ENCODE peak calls at places on chromosomes 16 and 17, in five cellular contexts. One of them, this sample, is unnamed.

GRCh38 chr16:75251280-75252048 is at the start of gene BCAR1:
- DNase-seq in progenitor cell of endocrine pancreas: peak; percentile 86
- DNase-seq in colonic mucosa: peak; percentile 91
- DNase-seq in RCC 7860: peak; percentile 72
- DNase-seq in LHCN-M2: peak; percentile 79
- DNase-seq in this sample: no peak

GRCh38 chr17:954431-955164 is 25.0 kb downstream of the NXN start:
- DNase-seq in progenitor cell of endocrine pancreas: no peak
- DNase-seq in colonic mucosa: no peak
- DNase-seq in RCC 7860: no peak
- DNase-seq in LHCN-M2: no peak
- DNase-seq in this sample: no peak

GRCh38 chr16:85345129-85345639 is 232.9 kb upstream of the CIBAR2 start:
- DNase-seq in progenitor cell of endocrine pancreas: no peak
- DNase-seq in colonic mucosa: no peak
- DNase-seq in RCC 7860: no peak
- DNase-seq in LHCN-M2: no peak
- DNase-seq in this sample: no peak

GRCh38 chr16:75264999-75265910 is 13.8 kb upstream of the BCAR1 start:
- DNase-seq in progenitor cell of endocrine pancreas: no peak
- DNase-seq in colonic mucosa: peak; percentile 74
- DNase-seq in RCC 7860: no peak
- DNase-seq in LHCN-M2: no peak
- DNase-seq in this sample: no peak

GRCh38 chr17:57099165-57099564 is 14.1 kb downstream of the AKAP1 start:
- DNase-seq in progenitor cell of endocrine pancreas: no peak
- DNase-seq in colonic mucosa: no peak
- DNase-seq in RCC 7860: no peak
- DNase-seq in LHCN-M2: no peak
- DNase-seq in this sample: no peak

GRCh38 chr17:11561702-11562101 is 36.6 kb upstream of the DNAH9 start:
- DNase-seq in progenitor cell of endocrine pancreas: no peak
- DNase-seq in colonic mucosa: no peak
- DNase-seq in RCC 7860: no peak
- DNase-seq in LHCN-M2: no peak
- DNase-seq in this sample: no peak

GRCh38 chr17:42675348-42675983 is 1.3 kb downstream of the PLEKHH3 start:
- DNase-seq in progenitor cell of endocrine pancreas: no peak
- DNase-seq in colonic mucosa: no peak
- DNase-seq in RCC 7860: no peak
- DNase-seq in LHCN-M2: no peak
- DNase-seq in this sample: no peak

GRCh38 chr17:76459674-76460073 is 6.7 kb upstream of the UBE2O start:
- DNase-seq in progenitor cell of endocrine pancreas: no peak
- DNase-seq in colonic mucosa: no peak
- DNase-seq in RCC 7860: no peak
- DNase-seq in LHCN-M2: no peak
- DNase-seq in this sample: no peak

GRCh38 chr17:40418428-40418706 is 671 bp upstream of the TOP2A start:
- DNase-seq in progenitor cell of endocrine pancreas: no peak
- DNase-seq in colonic mucosa: no peak
- DNase-seq in RCC 7860: no peak
- DNase-seq in LHCN-M2: no peak
- DNase-seq in this sample: no peak

GRCh38 chr17:56754523-56755208 is 79.1 kb downstream of the C17orf67 start:
- DNase-seq in progenitor cell of endocrine pancreas: no peak
- DNase-seq in colonic mucosa: no peak
- DNase-seq in RCC 7860: peak; percentile 41
- DNase-seq in LHCN-M2: peak; percentile 89
- DNase-seq in this sample: no peak

GRCh38 chr17:45573915-45574314 is 83.4 kb upstream of the PLEKHM1 start:
- DNase-seq in progenitor cell of endocrine pancreas: no peak
- DNase-seq in colonic mucosa: no peak
- DNase-seq in RCC 7860: no peak
- DNase-seq in LHCN-M2: no peak
- DNase-seq in this sample: no peak

GRCh38 chr17:2101448-2102257 is 46.8 kb downstream of the HIC1 start:
- DNase-seq in progenitor cell of endocrine pancreas: no peak
- DNase-seq in colonic mucosa: peak; percentile 96
- DNase-seq in RCC 7860: peak; percentile 50
- DNase-seq in LHCN-M2: no peak
- DNase-seq in this sample: peak; percentile 48

GRCh38 chr17:78522031-78522809 is 55.0 kb downstream of the DNAH17 start:
- DNase-seq in progenitor cell of endocrine pancreas: no peak
- DNase-seq in colonic mucosa: no peak
- DNase-seq in RCC 7860: no peak
- DNase-seq in LHCN-M2: no peak
- DNase-seq in this sample: no peak

GRCh38 chr16:23374721-23375120 is 72.6 kb downstream of the SCNN1B start:
- DNase-seq in progenitor cell of endocrine pancreas: no peak
- DNase-seq in colonic mucosa: peak; percentile 72
- DNase-seq in RCC 7860: no peak
- DNase-seq in LHCN-M2: no peak
- DNase-seq in this sample: no peak

GRCh38 chr17:6927290-6927844 is 68.5 kb upstream of the ALOX12 start:
- DNase-seq in progenitor cell of endocrine pancreas: no peak
- DNase-seq in colonic mucosa: no peak
- DNase-seq in RCC 7860: no peak
- DNase-seq in LHCN-M2: peak; percentile 66
- DNase-seq in this sample: no peak

GRCh38 chr16:65534121-65534528 is 412.3 kb upstream of the CDH11 start:
- DNase-seq in progenitor cell of endocrine pancreas: no peak
- DNase-seq in colonic mucosa: no peak
- DNase-seq in RCC 7860: peak; percentile 20
- DNase-seq in LHCN-M2: peak; percentile 71
- DNase-seq in this sample: no peak

GRCh38 chr16:11016993-11017392 is 72.6 kb downstream of the CLEC16A start:
- DNase-seq in progenitor cell of endocrine pancreas: no peak
- DNase-seq in colonic mucosa: peak; percentile 87
- DNase-seq in RCC 7860: peak; percentile 52
- DNase-seq in LHCN-M2: peak; percentile 79
- DNase-seq in this sample: no peak

GRCh38 chr17:53655591-53655990 is 167.1 kb upstream of the KIF2B start:
- DNase-seq in progenitor cell of endocrine pancreas: no peak
- DNase-seq in colonic mucosa: no peak
- DNase-seq in RCC 7860: peak; percentile 13
- DNase-seq in LHCN-M2: peak; percentile 42
- DNase-seq in this sample: no peak

GRCh38 chr17:40480501-40481003 is 20.9 kb downstream of the TNS4 start:
- DNase-seq in progenitor cell of endocrine pancreas: no peak
- DNase-seq in colonic mucosa: peak; percentile 63
- DNase-seq in RCC 7860: no peak
- DNase-seq in LHCN-M2: no peak
- DNase-seq in this sample: peak; percentile 71

GRCh38 chr17:66240630-66241029 is 11.4 kb upstream of the APOH start:
- DNase-seq in progenitor cell of endocrine pancreas: no peak
- DNase-seq in colonic mucosa: no peak
- DNase-seq in RCC 7860: peak; percentile 17
- DNase-seq in LHCN-M2: peak; percentile 57
- DNase-seq in this sample: no peak

GRCh38 chr16:85220125-85220839 is 108.0 kb upstream of the CIBAR2 start:
- DNase-seq in progenitor cell of endocrine pancreas: no peak
- DNase-seq in colonic mucosa: peak; percentile 75
- DNase-seq in RCC 7860: no peak
- DNase-seq in LHCN-M2: peak; percentile 83
- DNase-seq in this sample: peak; percentile 59

GRCh38 chr16:74896389-74897370 is 88.2 kb downstream of the WDR59 start:
- DNase-seq in progenitor cell of endocrine pancreas: no peak
- DNase-seq in colonic mucosa: no peak
- DNase-seq in RCC 7860: peak; percentile 55
- DNase-seq in LHCN-M2: peak; percentile 74
- DNase-seq in this sample: no peak

GRCh38 chr17:11990363-11990983 is 6.8 kb downstream of the ZNF18 start:
- DNase-seq in progenitor cell of endocrine pancreas: no peak
- DNase-seq in colonic mucosa: peak; percentile 34
- DNase-seq in RCC 7860: no peak
- DNase-seq in LHCN-M2: no peak
- DNase-seq in this sample: no peak

GRCh38 chr17:79926002-79926307 is 86.7 kb upstream of the CBX4 start:
- DNase-seq in progenitor cell of endocrine pancreas: no peak
- DNase-seq in colonic mucosa: no peak
- DNase-seq in RCC 7860: no peak
- DNase-seq in LHCN-M2: no peak
- DNase-seq in this sample: no peak

GRCh38 chr16:88441460-88441859 is 11.6 kb upstream of the ZFPM1 start:
- DNase-seq in progenitor cell of endocrine pancreas: no peak
- DNase-seq in colonic mucosa: no peak
- DNase-seq in RCC 7860: no peak
- DNase-seq in LHCN-M2: no peak
- DNase-seq in this sample: no peak

GRCh38 chr17:32671891-32672290 is 185.1 kb downstream of the CDK5R1 start:
- DNase-seq in progenitor cell of endocrine pancreas: no peak
- DNase-seq in colonic mucosa: peak; percentile 39
- DNase-seq in RCC 7860: no peak
- DNase-seq in LHCN-M2: peak; percentile 75
- DNase-seq in this sample: no peak

GRCh38 chr16:64165368-64165767 is 956.5 kb downstream of the CDH11 start:
- DNase-seq in progenitor cell of endocrine pancreas: no peak
- DNase-seq in colonic mucosa: no peak
- DNase-seq in RCC 7860: no peak
- DNase-seq in LHCN-M2: no peak
- DNase-seq in this sample: no peak

GRCh38 chr16:86033016-86033474 is 134.1 kb downstream of the IRF8 start:
- DNase-seq in progenitor cell of endocrine pancreas: no peak
- DNase-seq in colonic mucosa: no peak
- DNase-seq in RCC 7860: no peak
- DNase-seq in LHCN-M2: no peak
- DNase-seq in this sample: peak; percentile 44

GRCh38 chr17:7404737-7405412 is 978 bp upstream of the TMEM256 start:
- DNase-seq in progenitor cell of endocrine pancreas: no peak
- DNase-seq in colonic mucosa: peak; percentile 55
- DNase-seq in RCC 7860: no peak
- DNase-seq in LHCN-M2: peak; percentile 28
- DNase-seq in this sample: peak; percentile 69

GRCh38 chr17:7992924-7993323 is 9.5 kb upstream of the GUCY2D start:
- DNase-seq in progenitor cell of endocrine pancreas: no peak
- DNase-seq in colonic mucosa: no peak
- DNase-seq in RCC 7860: no peak
- DNase-seq in LHCN-M2: no peak
- DNase-seq in this sample: no peak

GRCh38 chr16:1822801-1823200 is 3.8 kb downstream of the HAGH start:
- DNase-seq in progenitor cell of endocrine pancreas: no peak
- DNase-seq in colonic mucosa: no peak
- DNase-seq in RCC 7860: no peak
- DNase-seq in LHCN-M2: no peak
- DNase-seq in this sample: no peak

GRCh38 chr17:75239214-75239613 is 22.2 kb downstream of the GGA3 start:
- DNase-seq in progenitor cell of endocrine pancreas: no peak
- DNase-seq in colonic mucosa: no peak
- DNase-seq in RCC 7860: no peak
- DNase-seq in LHCN-M2: no peak
- DNase-seq in this sample: no peak

GRCh38 chr16:84484579-84485254 is 19.7 kb downstream of the MEAK7 start:
- DNase-seq in progenitor cell of endocrine pancreas: peak; percentile 47
- DNase-seq in colonic mucosa: peak; percentile 70
- DNase-seq in RCC 7860: no peak
- DNase-seq in LHCN-M2: peak; percentile 36
- DNase-seq in this sample: peak; percentile 20

GRCh38 chr17:33225509-33225908 is 67.6 kb downstream of the ASIC2 start:
- DNase-seq in progenitor cell of endocrine pancreas: no peak
- DNase-seq in colonic mucosa: no peak
- DNase-seq in RCC 7860: no peak
- DNase-seq in LHCN-M2: no peak
- DNase-seq in this sample: no peak

GRCh38 chr17:15354256-15354655 is 12.9 kb upstream of the TEKT3 start:
- DNase-seq in progenitor cell of endocrine pancreas: no peak
- DNase-seq in colonic mucosa: no peak
- DNase-seq in RCC 7860: no peak
- DNase-seq in LHCN-M2: no peak
- DNase-seq in this sample: no peak

This sample was measured in Peyer's patch.